ENCODE peak calls at places on chromosomes 3 and 15, in four cellular contexts. I is IMR-90, Y is K562, Z is HepG2. J is an unnamed sample.
A peak's percentile ranks its signal among the peaks of the same experiment; 100 is the strongest.

GRCh38 chr3:139537325-139537724 is 2.2 kb downstream of the RBP1 start:
- DNase-seq in I (peak; percentile 75), Y (no peak), Z (peak; percentile 49), J (peak; percentile 23)

GRCh38 chr3:160796813-160797164 is 40.8 kb downstream of the PPM1L start:
- DNase-seq in Y (no peak), Z (peak; percentile 17), I (no peak), J (no peak)

GRCh38 chr3:27147215-27147614 is 222.0 kb downstream of the NEK10 start:
- DNase-seq in Y (no peak), I (peak; percentile 9), Z (no peak), J (no peak)

GRCh38 chr3:184481924-184482671 is 79.5 kb upstream of the EPHB3 start:
- DNase-seq in Z (no peak), Y (no peak), I (no peak), J (no peak)

GRCh38 chr15:48330855-48331795 is at the start of gene DUT:
- DNase-seq in Y (peak; percentile 59), Z (peak; percentile 40), I (peak; percentile 74), J (peak; percentile 76)

GRCh38 chr3:13011369-13012227 is 61.6 kb downstream of the IQSEC1 start:
- DNase-seq in Z (peak; percentile 32), I (no peak), Y (peak; percentile 51), J (no peak)

GRCh38 chr15:92663250-92663951 is 7.8 kb upstream of the FAM174B start:
- DNase-seq in I (no peak), Z (no peak), Y (no peak), J (no peak)

GRCh38 chr3:88434001-88434400 is 284.2 kb downstream of the C3orf38 start:
- DNase-seq in Z (no peak), I (no peak), Y (no peak), J (no peak)

GRCh38 chr3:141380279-141380678 is 12.0 kb downstream of the ZBTB38 start:
- DNase-seq in Z (no peak), Y (no peak), I (no peak), J (no peak)

GRCh38 chr3:21751891-21752290 is 881 bp upstream of the ZNF385D start:
- DNase-seq in Y (no peak), I (no peak), Z (no peak), J (no peak)

GRCh38 chr15:57054351-57054750 is 135.9 kb downstream of the TCF12 start:
- DNase-seq in I (no peak), Y (no peak), Z (no peak), J (no peak)

GRCh38 chr3:97658670-97659285 is 105.8 kb upstream of the ARL6 start:
- DNase-seq in Z (peak; percentile 21), I (peak; percentile 2), Y (peak; percentile 3), J (peak; percentile 1)

GRCh38 chr3:31448035-31448881 is 84.5 kb upstream of the STT3B start:
- DNase-seq in I (peak; percentile 12), Z (peak; percentile 53), Y (no peak), J (peak; percentile 38)

GRCh38 chr3:172153335-172153861 is 114.0 kb downstream of the FNDC3B start:
- DNase-seq in Z (no peak), Y (no peak), I (peak; percentile 99), J (peak; percentile 83)

GRCh38 chr3:61452536-61452991 is 108.8 kb upstream of the PTPRG start:
- DNase-seq in Y (no peak), I (peak; percentile 44), Z (no peak), J (no peak)

GRCh38 chr3:60588806-60589205 is 662.4 kb downstream of the FHIT start:
- DNase-seq in Y (no peak), Z (no peak), I (peak; percentile 85), J (no peak)

GRCh38 chr3:24704496-24704895 is 209.8 kb upstream of the THRB start:
- DNase-seq in Y (no peak), I (no peak), Z (no peak), J (no peak)

GRCh38 chr3:141851411-141851810 is 25.0 kb upstream of the ATP1B3 start:
- DNase-seq in I (no peak), Y (no peak), Z (no peak), J (no peak)

DNA sequence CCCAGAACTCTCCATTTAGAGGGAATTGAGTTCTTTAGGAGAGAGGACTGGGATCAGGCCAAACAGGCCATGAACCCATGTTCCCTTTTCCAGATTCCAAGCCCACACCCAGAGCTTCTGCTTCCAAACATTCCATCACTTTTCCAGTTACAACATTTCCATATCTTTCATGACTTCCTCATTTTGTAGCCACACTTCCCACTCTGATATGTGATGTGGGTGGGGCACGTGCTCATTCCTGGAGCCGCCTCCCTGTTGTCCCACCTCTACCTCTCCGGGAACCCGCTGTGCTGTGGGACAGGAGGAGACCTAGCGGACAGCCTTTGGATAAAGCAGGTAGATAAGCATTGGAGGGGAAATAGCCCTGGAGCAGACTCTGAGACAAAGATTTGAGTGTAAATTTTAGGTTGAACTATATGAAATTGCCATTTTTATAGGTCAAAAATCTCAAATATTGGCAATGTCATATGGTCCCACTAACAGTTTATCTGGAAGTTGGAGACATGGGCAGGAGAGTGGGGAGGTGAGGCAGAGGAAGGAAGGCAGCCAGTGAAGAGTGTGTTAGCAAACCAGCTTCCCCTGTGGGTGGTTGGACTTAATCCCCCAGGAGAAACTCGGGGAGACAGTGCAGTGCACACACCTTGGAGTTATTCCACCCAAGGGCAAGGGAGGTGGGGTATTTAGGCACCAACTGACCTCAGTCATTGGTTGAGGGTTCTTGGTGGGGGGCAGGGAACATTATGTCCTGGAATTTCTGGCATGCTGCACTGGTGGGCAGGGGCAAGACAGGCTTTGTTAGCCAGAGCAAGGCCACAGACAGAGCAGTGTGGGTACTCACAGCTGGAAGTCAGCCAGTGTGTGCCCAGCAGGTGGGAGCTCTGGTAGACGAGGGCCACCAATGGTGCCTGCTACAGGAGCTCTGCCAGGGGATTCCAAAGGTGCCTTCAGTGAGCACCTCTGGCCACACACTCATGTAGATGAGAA is 31.7 kb downstream of the CYP8B1 start:
- DNase-seq in I (no peak), Y (no peak), Z (no peak), J (no peak)
- TF ChIP-seq MAZ in I (no peak), Y (no peak), Z (no peak), J (no peak)

GRCh38 chr3:143654906-143655305 is 193.4 kb downstream of the SLC9A9 start:
- DNase-seq in I (no peak), Y (no peak), Z (no peak), J (no peak)

GRCh38 chr3:143661677-143662076 is 186.6 kb downstream of the SLC9A9 start:
- DNase-seq in I (no peak), Z (no peak), Y (no peak), J (no peak)

GRCh38 chr3:143657391-143657790 is 190.9 kb downstream of the SLC9A9 start:
- DNase-seq in Z (no peak), I (no peak), Y (no peak), J (no peak)

GRCh38 chr3:143658116-143658515 is 190.2 kb downstream of the SLC9A9 start:
- DNase-seq in I (no peak), Z (no peak), Y (no peak), J (no peak)

GRCh38 chr3:143658869-143659268 is 189.4 kb downstream of the SLC9A9 start:
- DNase-seq in Y (no peak), Z (no peak), I (no peak), J (no peak)
- TF ChIP-seq MAZ in Y (no peak), Z (no peak), I (no peak), J (no peak)

GRCh38 chr3:195081242-195081963 is 189.6 kb downstream of the XXYLT1 start:
- DNase-seq in Z (no peak), Y (no peak), I (peak; percentile 78), J (no peak)
- TF ChIP-seq MAZ in Z (no peak), Y (no peak), I (no peak), J (no peak)

DNA sequence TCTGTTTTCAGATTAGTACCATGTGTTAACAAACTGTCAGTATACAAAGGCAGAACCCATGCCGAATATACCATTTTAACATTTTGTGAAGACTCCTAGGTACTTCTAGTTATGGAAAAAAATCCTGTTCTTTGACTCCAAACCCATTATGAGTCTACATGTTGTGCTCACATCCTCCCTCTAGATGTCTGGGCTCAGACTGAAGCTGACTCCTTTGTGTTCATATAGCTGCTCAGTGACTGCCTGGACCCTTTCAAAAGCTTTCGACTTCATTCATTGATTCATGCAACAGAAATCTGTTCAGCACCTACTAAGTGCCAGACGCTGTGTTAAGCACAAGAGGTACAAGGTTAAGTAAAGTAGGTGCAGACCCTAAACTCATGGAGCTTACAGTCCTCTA is 60.5 kb downstream of the MEGF11 start:
- DNase-seq in Z (no peak), Y (no peak), I (peak; percentile 5), J (no peak)
- TF ChIP-seq MAZ in Z (no peak), Y (no peak), I (no peak), J (no peak)

GRCh38 chr3:188686319-188686718 is 485.5 kb upstream of the TPRG1 start:
- DNase-seq in Z (no peak), I (no peak), Y (no peak), J (no peak)

GRCh38 chr3:188680189-188680588 is 491.6 kb upstream of the TPRG1 start:
- DNase-seq in Y (no peak), Z (no peak), I (peak; percentile 24), J (no peak)

GRCh38 chr3:188682316-188682715 is 489.5 kb upstream of the TPRG1 start:
- DNase-seq in I (no peak), Y (no peak), Z (no peak), J (no peak)

GRCh38 chr3:188685789-188686188 is 486.0 kb upstream of the TPRG1 start:
- DNase-seq in Z (no peak), I (no peak), Y (no peak), J (no peak)

GRCh38 chr3:188683032-188683491 is 488.7 kb upstream of the TPRG1 start:
- DNase-seq in Y (no peak), Z (peak; percentile 6), I (peak; percentile 99), J (no peak)
- TF ChIP-seq MAZ in Y (no peak), Z (no peak), I (no peak), J (no peak)

DNA sequence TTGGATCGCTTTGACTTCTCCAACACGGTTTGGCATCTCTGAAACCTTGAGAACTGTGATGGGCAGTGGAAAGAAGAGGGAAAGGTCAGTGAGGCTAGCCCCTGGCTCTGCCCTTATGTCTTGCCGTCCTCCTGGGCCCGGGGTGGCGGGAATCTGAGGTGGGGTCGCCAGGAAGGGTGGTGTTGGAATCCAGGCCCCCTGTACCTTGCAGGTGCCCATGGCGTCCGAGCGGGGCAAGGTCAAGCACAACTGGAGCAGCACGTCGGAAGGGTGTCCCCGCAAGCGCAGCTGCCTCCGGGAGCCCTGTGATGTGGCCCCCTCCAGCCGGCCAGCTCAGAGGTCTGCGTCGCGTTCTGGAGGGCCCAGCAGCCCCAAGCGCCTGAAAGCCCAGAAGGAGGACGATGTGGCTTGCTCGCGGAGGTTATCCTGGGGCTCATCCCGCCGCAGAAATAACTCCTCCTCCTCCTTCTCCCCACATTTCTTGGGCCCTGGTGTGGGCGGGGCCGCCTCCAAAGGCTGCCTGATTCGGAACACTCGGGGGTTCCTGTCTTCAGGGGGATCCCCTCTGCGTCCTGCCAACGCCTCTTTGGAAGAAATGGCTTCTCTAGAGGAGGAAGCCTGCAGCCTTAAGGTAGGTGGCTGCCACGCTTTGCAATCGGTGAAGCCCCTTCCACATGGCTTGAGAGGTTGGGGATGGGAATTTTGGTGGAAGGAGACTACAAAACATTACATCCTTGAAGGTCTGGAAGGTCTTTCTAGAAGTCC is 907 bp downstream of the TATDN2 start:
- DNase-seq in Z (no peak), I (peak; percentile 2), Y (peak; percentile 71), J (peak; percentile 14)
- TF ChIP-seq MAZ in Z (peak; percentile 50), I (no peak), Y (no peak), J (no peak)

DNA sequence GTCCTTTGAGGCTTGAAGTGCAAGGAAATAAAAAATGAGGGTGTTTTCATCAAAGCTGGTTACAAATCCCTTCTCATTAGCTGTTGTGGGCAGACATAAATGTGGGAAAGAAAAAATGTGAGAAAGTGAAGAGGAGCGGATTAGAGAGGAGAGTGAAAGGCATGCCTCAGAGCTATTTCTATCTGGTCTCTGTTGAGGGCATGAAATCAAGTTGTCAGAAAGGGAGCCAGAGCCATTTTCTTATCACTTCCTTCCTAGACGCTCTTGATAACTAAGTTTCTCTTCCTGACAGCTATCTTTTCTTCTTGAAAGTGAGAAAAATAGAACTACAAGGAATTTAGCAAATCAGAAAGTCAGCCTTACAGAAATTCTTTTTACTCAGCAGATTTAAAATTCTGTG is 20.8 kb upstream of the CAPN3 start:
- DNase-seq in Y (no peak), I (no peak), Z (no peak), J (no peak)
- TF ChIP-seq MAZ in Y (no peak), I (no peak), Z (no peak), J (no peak)

J was measured in A549.